ENCODE peak calls at places on chromosome 2, in eight cellular contexts. P, V, Z, Y, R, X, G and H are unnamed samples.

GRCh38 chr2:148885209-148885608 is 10.2 kb downstream of the KIF5C start:
- DNase-seq in P (no peak), V (no peak), Z (no peak), Y (no peak), R (no peak), X (no peak), G (no peak), H (no peak)

GRCh38 chr2:8438996-8439395 is 242.9 kb upstream of the ID2 start:
- DNase-seq in P (no peak), V (no peak), Z (no peak), Y (no peak), R (no peak), X (peak), G (no peak), H (no peak)

GRCh38 chr2:232979871-232980461 is 33.1 kb downstream of the NGEF start:
- DNase-seq in P (no peak), V (peak), Z (no peak), Y (no peak), R (no peak), X (peak), G (peak), H (peak)

GRCh38 chr2:70510213-70510820 is 43.3 kb downstream of the TGFA start:
- DNase-seq in P (no peak), V (no peak), Z (no peak), Y (no peak), R (no peak), X (no peak), G (no peak), H (no peak)

GRCh38 chr2:38601061-38601460 is 1.7 kb downstream of the HNRNPLL start:
- DNase-seq in P (no peak), V (no peak), Z (no peak), Y (no peak), R (no peak), X (no peak), G (no peak), H (no peak)

GRCh38 chr2:199798004-199798403 is 53.0 kb downstream of the FTCDNL1 start:
- DNase-seq in P (no peak), V (no peak), Z (no peak), Y (no peak), R (no peak), X (no peak), G (no peak), H (no peak)

GRCh38 chr2:233990261-233990798 is 60.2 kb upstream of the SPP2 start:
- DNase-seq in P (no peak), V (no peak), Z (no peak), Y (no peak), R (no peak), X (no peak), G (no peak), H (no peak)

GRCh38 chr2:62455957-62456692 is 49.9 kb downstream of the TMEM17 start:
- DNase-seq in P (no peak), V (no peak), Z (no peak), Y (no peak), R (no peak), X (no peak), G (no peak), H (peak)

GRCh38 chr2:38797276-38797675 is 19.3 kb downstream of the GEMIN6 start:
- DNase-seq in P (no peak), V (no peak), Z (no peak), Y (no peak), R (no peak), X (no peak), G (no peak), H (no peak)